ENCODE peak calls at places on chromosomes 7 and 10, in six cellular contexts. Y, D, A, I, J and L are unnamed samples.

GRCh38 chr7:56115852-56116538 is at the start of gene NUPR2:
- DNase-seq in Y (no peak), D (no peak), A (no peak), I (no peak), J (no peak), L (no peak)

GRCh38 chr10:12769326-12770044 is 232.0 kb downstream of the CCDC3 start:
- DNase-seq in Y (no peak), D (no peak), A (no peak), I (no peak), J (no peak), L (no peak)

GRCh38 chr10:69679736-69680135 is 49.7 kb downstream of the FAM241B start:
- DNase-seq in Y (no peak), D (no peak), A (no peak), I (no peak), J (no peak), L (no peak)

GRCh38 chr10:44202952-44203351 is 181.9 kb downstream of the CXCL12 start:
- DNase-seq in Y (no peak), D (no peak), A (no peak), I (no peak), J (no peak), L (no peak)

GRCh38 chr7:99027241-99027640 is 116.7 kb downstream of the SMURF1 start:
- DNase-seq in Y (no peak), D (no peak), A (no peak), I (no peak), J (no peak), L (no peak)

GRCh38 chr10:3720228-3721019 is 64.6 kb downstream of the KLF6 start:
- DNase-seq in Y (no peak), D (peak; percentile 68), A (no peak), I (no peak), J (no peak), L (peak; percentile 49)

GRCh38 chr10:100730739-100731602 is 14.4 kb upstream of the PAX2 start:
- DNase-seq in Y (no peak), D (no peak), A (no peak), I (no peak), J (no peak), L (no peak)

GRCh38 chr7:87021285-87021684 is 38.2 kb downstream of the ELAPOR2 start:
- DNase-seq in Y (no peak), D (no peak), A (no peak), I (no peak), J (no peak), L (no peak)

GRCh38 chr7:114141415-114141814 is 222.6 kb upstream of the PPP1R3A start:
- DNase-seq in Y (no peak), D (no peak), A (no peak), I (no peak), J (peak; percentile 43), L (no peak)

GRCh38 chr10:17003151-17003550 is 126.5 kb downstream of the CUBN start:
- DNase-seq in Y (no peak), D (no peak), A (no peak), I (peak; percentile 68), J (no peak), L (no peak)

GRCh38 chr10:44498222-44498621 is 113.3 kb upstream of the CXCL12 start:
- DNase-seq in Y (no peak), D (no peak), A (no peak), I (no peak), J (no peak), L (no peak)

GRCh38 chr7:123275036-123275753 is 75.4 kb upstream of the SLC13A1 start:
- DNase-seq in Y (no peak), D (no peak), A (no peak), I (no peak), J (no peak), L (no peak)

GRCh38 chr10:110802551-110803238 is 69.0 kb upstream of the PDCD4 start:
- DNase-seq in Y (no peak), D (peak; percentile 86), A (peak; percentile 81), I (no peak), J (no peak), L (no peak)

GRCh38 chr7:145212050-145212449 is 376.2 kb upstream of the TPK1 start:
- DNase-seq in Y (peak; percentile 2), D (no peak), A (no peak), I (no peak), J (no peak), L (no peak)

GRCh38 chr7:76048668-76048988 is 722 bp downstream of the MDH2 start:
- DNase-seq in Y (no peak), D (no peak), A (peak; percentile 36), I (peak; percentile 69), J (peak; percentile 56), L (no peak)

DNA sequence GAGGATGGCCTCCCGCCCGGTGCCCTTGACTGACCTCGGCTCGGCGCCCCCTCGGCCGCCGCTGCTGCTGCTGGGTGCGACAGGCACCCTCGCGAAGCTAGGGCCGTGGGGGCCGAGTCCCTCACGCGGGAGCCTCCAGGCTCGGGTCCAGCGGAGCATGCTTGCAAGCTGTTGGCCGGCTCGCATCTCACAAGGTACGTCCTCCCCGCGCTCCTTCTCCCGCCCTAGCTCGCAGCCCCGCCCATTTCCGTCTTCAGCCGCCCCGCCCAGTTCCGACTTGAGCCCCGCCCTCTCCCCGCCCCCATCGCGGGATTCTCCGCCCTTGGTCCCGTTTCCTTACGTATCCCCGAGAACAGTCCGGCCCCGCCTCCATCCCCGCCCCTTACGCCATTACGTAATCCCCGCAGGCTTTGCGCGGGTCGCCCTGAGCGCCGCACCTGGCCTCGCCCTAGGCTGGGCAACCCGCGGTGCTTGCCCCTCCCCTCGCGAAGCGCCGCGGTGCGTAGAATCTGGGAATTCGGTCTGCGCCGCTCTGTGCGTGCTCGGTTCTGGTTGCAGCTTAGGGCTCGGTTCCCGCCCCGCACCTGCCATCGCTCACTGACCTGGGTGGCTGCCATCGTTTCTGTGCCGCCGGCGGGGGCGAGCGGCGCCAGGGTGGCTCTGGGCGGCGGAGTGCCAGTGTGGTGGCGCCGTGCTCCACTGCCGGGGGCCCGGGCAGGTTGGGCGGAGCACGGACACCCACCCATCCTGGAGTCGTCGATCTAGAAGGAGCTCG is at the start of gene ABHD11:
- DNase-seq in Y (peak; percentile 98), D (peak; percentile 97), A (peak; percentile 100), I (peak; percentile 99), J (peak; percentile 98), L (peak; percentile 99)
- TF ChIP-seq CTCF in Y (no peak), D (no peak), A (no peak), I (peak; percentile 12), J (no peak), L (no peak)

GRCh38 chr7:51645707-51646298 is 329.2 kb upstream of the COBL start:
- DNase-seq in Y (no peak), D (no peak), A (no peak), I (no peak), J (no peak), L (peak; percentile 66)
- TF ChIP-seq CTCF in Y (no peak), D (no peak), A (no peak), I (no peak), J (peak; percentile 31), L (no peak)

GRCh38 chr7:128697301-128697905 is 25.3 kb downstream of the GARIN1A start:
- DNase-seq in Y (peak; percentile 63), D (peak; percentile 35), A (peak; percentile 28), I (peak; percentile 86), J (peak; percentile 91), L (no peak)
- TF ChIP-seq CTCF in Y (peak; percentile 52), D (no peak), A (no peak), I (peak; percentile 54), J (peak; percentile 67), L (peak; percentile 50)

GRCh38 chr7:53521638-53522184 is 486.3 kb downstream of the POM121L12 start:
- DNase-seq in Y (no peak), D (no peak), A (no peak), I (no peak), J (no peak), L (no peak)

GRCh38 chr7:53518319-53518718 is 482.9 kb downstream of the POM121L12 start:
- DNase-seq in Y (no peak), D (no peak), A (no peak), I (no peak), J (no peak), L (no peak)

DNA sequence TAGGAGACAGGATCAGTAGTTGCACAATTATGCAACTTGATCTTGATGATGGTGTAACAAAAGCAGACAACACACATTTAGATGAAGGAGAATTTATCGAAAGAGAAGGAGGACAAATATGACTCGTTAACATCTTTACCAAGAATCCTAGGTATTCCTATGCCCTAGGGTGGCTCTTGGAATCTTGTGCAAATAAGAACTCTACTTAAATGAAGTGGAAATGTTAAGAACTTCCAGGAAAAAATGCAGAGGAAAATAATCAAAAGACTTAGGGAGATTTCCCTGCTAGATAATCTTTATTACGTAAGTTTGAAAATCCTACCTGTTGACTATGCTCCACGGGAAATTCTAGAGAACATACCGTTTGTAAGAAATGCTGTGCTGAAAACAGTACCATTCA is 485.4 kb downstream of the POM121L12 start:
- DNase-seq in Y (no peak), D (no peak), A (no peak), I (no peak), J (no peak), L (no peak)
- TF ChIP-seq CTCF in Y (no peak), D (no peak), A (no peak), I (no peak), J (no peak), L (no peak)

DNA sequence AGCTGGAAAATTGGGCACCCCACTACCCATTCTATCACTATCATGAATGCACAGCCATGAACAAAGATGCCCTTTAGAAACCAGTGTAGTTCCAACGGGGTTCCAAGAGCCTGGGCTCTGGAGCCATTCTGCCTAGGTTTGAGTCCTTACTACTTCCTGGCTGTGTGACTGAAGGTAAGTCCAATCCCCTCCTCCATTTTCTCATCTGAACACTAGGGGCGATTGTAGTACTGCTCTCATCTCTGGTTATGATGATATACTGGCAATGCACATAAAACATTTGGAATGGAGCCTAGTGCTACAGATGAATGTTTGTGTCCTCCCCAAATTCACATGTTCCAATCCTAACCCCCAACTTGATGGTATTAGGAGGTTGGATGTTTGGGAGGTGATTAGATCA is 28.1 kb upstream of the CDH23 start:
- DNase-seq in Y (no peak), D (no peak), A (no peak), I (no peak), J (no peak), L (no peak)
- TF ChIP-seq CTCF in Y (peak; percentile 16), D (no peak), A (no peak), I (no peak), J (peak; percentile 36), L (no peak)

GRCh38 chr10:63103971-63104409 is 29.1 kb upstream of the NRBF2 start:
- DNase-seq in Y (no peak), D (no peak), A (no peak), I (peak; percentile 36), J (peak; percentile 67), L (no peak)

GRCh38 chr10:63105811-63106755 is 27.0 kb upstream of the NRBF2 start:
- DNase-seq in Y (no peak), D (peak; percentile 54), A (no peak), I (no peak), J (no peak), L (no peak)

GRCh38 chr10:63110940-63111339 is 22.2 kb upstream of the NRBF2 start:
- DNase-seq in Y (no peak), D (no peak), A (no peak), I (peak; percentile 17), J (no peak), L (no peak)

DNA sequence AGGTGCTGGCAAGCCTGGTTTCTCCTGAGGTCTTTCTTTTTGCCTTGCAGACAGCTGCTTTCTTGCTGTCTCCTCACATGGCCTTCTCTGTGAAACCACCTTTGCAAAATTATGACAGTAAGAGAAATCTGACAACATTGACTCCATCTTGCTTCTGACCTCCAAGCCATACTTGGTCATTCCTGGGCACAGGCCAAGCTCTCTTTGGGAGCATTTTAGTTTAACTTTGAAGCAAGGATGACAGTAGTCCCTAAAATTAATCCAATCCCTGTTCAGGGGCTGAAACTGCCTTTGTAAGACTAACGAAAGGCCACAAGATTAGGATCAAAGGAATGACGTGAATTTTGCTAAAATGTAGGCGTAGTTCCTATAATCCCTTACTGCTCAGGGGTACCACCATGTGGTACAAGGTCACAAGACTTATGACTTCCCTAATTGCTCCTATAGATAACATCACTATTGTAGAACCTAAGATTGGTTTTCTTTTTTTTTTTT is 25.1 kb upstream of the NRBF2 start:
- DNase-seq in Y (no peak), D (no peak), A (no peak), I (no peak), J (no peak), L (no peak)
- TF ChIP-seq CTCF in Y (no peak), D (no peak), A (no peak), I (no peak), J (no peak), L (no peak)